ENCODE peak calls at places on chromosomes 1 and 21, in ten cellular contexts. A is tibial nerve; T is Karpas-422; Q is aorta; W is small intestine; K is tibial artery; P is stomach; U is CD8-positive, alpha-beta T cell; C is right lobe of liver; R is naive thymus-derived CD4-positive, alpha-beta T cell. O is an unnamed sample. For H3K4me1, the result is how much of the 10 kb centered on the place peaks cover.

GRCh38 chr1:246776923-246777322 is 52.7 kb downstream of the SCCPDH start:
- DNase-seq in A (no peak), T (no peak), Q (no peak), W (no peak), K (no peak), P (no peak), U (no peak), C (no peak), R (no peak), O (no peak)

GRCh38 chr1:58909162-58909560 is 125.3 kb upstream of the JUN start:
- DNase-seq in A (no peak), T (no peak), Q (no peak), W (no peak), K (no peak), P (no peak), U (no peak), C (no peak), R (no peak), O (peak)

GRCh38 chr1:66278260-66279046 is 255.5 kb upstream of the SGIP1 start:
- DNase-seq in A (no peak), T (peak), Q (no peak), W (no peak), K (no peak), P (no peak), U (no peak), C (no peak), R (no peak), O (no peak)

GRCh38 chr1:184388671-184389292 is 2.0 kb downstream of the C1orf21 start:
- DNase-seq in A (no peak), T (no peak), Q (no peak), W (no peak), K (no peak), P (no peak), U (no peak), C (no peak), R (no peak), O (no peak)

GRCh38 chr1:17013598-17014320 is 2.0 kb upstream of the ATP13A2 start:
- DNase-seq in A (peak), T (no peak), Q (no peak), W (no peak), K (peak), P (no peak), U (no peak), C (no peak), R (no peak), O (no peak)

GRCh38 chr1:6601049-6601864 is 1.4 kb downstream of the KLHL21 start:
- DNase-seq in A (peak), T (peak), Q (peak), W (peak), K (peak), P (peak), U (peak), C (peak), R (no peak), O (peak)

GRCh38 chr1:228276901-228277490 is 69.2 kb downstream of the OBSCN start:
- DNase-seq in A (no peak), T (no peak), Q (peak), W (no peak), K (peak), P (no peak), U (no peak), C (peak), R (no peak), O (no peak)

GRCh38 chr21:28742527-28742926 is 250.2 kb downstream of the LTN1 start:
- DNase-seq in A (no peak), T (no peak), Q (no peak), W (no peak), K (no peak), P (no peak), U (no peak), C (no peak), R (no peak), O (peak)

GRCh38 chr1:230633469-230633868 is 8.8 kb upstream of the COG2 start:
- DNase-seq in A (no peak), T (no peak), Q (no peak), W (no peak), K (no peak), P (no peak), U (no peak), C (no peak), R (no peak), O (no peak)

GRCh38 chr1:33096358-33097005 is 15.5 kb downstream of the AZIN2 start:
- DNase-seq in A (no peak), T (no peak), Q (no peak), W (no peak), K (no peak), P (peak), U (no peak), C (no peak), R (no peak), O (no peak)

GRCh38 chr1:7594002-7594713 is 176.9 kb upstream of the VAMP3 start:
- DNase-seq in A (no peak), T (peak), Q (peak), W (no peak), K (no peak), P (no peak), U (no peak), C (peak), R (no peak), O (no peak)

GRCh38 chr21:23542097-23542496 is 2065.2 kb downstream of the MRPL39 start:
- DNase-seq in A (no peak), T (no peak), Q (no peak), W (no peak), K (no peak), P (no peak), U (no peak), C (no peak), R (no peak), O (no peak)

GRCh38 chr1:24483441-24483840 is 19.2 kb upstream of the RCAN3 start:
- DNase-seq in A (no peak), T (no peak), Q (no peak), W (no peak), K (no peak), P (no peak), U (no peak), C (no peak), R (peak), O (no peak)

GRCh38 chr1:22916469-22916817 is 56.2 kb downstream of the LACTBL1 start:
- DNase-seq in A (no peak), T (no peak), Q (no peak), W (peak), K (no peak), P (no peak), U (no peak), C (peak), R (no peak), O (no peak)

GRCh38 chr1:228274452-228275153 is 66.8 kb downstream of the OBSCN start:
- DNase-seq in A (no peak), T (no peak), Q (no peak), W (no peak), K (peak), P (no peak), U (no peak), C (peak), R (no peak), O (no peak)

GRCh38 chr1:221620437-221621384 is 121.2 kb downstream of the DUSP10 start:
- DNase-seq in A (no peak), T (no peak), Q (no peak), W (no peak), K (no peak), P (no peak), U (no peak), C (peak), R (no peak), O (peak)

DNA sequence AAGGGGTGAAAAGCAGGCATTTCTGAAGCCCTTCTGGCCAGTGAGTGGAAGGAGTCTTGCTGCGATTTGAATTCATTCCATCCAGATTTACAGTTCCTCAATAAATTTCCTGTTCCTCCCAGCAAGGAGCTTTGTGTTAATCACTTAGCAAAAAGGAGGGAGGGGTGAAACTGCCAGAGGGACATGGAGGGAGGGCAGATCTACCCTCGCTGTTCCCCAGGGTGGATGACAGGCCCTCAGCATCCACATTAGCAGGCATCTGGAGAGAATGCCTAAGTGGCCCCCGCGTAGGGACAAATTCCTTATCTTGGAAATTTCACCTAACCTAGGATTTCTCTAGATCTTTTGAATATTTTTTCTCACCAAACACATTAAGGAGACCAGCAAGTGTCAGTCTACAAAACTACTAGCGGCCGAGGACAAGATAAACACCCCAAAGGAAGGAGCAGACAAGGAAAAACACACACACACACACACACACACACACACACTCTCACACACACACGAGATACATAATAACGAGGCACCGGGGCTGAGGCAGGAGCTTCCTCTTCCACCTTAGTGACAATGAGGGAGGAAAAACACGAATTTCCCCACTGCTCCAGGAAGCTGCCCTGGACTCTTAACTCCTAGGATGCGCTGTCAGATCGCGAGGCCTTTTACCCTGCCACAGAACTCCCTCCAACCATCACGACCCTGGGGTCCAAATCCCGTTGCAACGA is 983 bp downstream of the ETV3 start:
- DNase-seq in A (no peak), T (peak), Q (no peak), W (peak), K (no peak), P (no peak), U (no peak), C (no peak), R (peak), O (peak)
- H3K27ac ChIP-seq in A (peak), T (no peak), Q (no peak), W (peak), K (peak), P (peak), U (peak), C (peak), R (peak), O (peak)

GRCh38 chr1:89873757-89874156 is 52.9 kb downstream of the LRRC8D start:
- DNase-seq in A (no peak), T (no peak), Q (no peak), W (no peak), K (no peak), P (no peak), U (no peak), C (no peak), R (no peak), O (peak)

GRCh38 chr1:89873250-89873649 is 52.4 kb downstream of the LRRC8D start:
- DNase-seq in A (no peak), T (no peak), Q (no peak), W (no peak), K (no peak), P (no peak), U (no peak), C (no peak), R (no peak), O (no peak)

GRCh38 chr1:89870998-89871397 is 50.2 kb downstream of the LRRC8D start:
- DNase-seq in A (no peak), T (no peak), Q (no peak), W (no peak), K (no peak), P (no peak), U (no peak), C (no peak), R (peak), O (no peak)

GRCh38 chr1:89871768-89872473 is 51.1 kb downstream of the LRRC8D start:
- DNase-seq in A (no peak), T (no peak), Q (no peak), W (no peak), K (no peak), P (no peak), U (no peak), C (no peak), R (no peak), O (no peak)

DNA sequence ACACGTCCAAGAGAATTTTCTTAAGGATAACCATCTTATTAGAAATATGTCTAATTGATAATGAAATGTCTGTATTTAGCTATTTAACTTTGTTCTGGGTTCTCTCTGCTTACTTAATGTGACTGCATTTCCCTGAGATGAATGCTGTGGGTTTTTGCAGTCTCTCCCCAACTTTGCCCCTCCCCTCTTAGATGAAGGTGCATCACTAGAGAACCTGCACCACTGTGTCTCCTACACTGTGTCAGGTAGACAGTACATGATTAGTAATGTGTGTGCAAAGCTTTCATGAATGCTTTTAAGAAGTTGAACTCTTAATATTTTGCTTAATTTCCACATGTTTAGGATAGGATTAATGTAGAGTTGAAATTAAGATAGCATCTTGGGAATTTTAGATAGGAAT is 51.7 kb downstream of the LRRC8D start:
- DNase-seq in A (no peak), T (no peak), Q (no peak), W (no peak), K (no peak), P (no peak), U (no peak), C (no peak), R (no peak), O (no peak)
- H3K4me3 ChIP-seq in A (no peak), T (no peak), Q (no peak), W (no peak), K (no peak), P (no peak), U (no peak), C (no peak), R (no peak), O (no peak)

GRCh38 chr1:27542463-27543273 is 52.7 kb upstream of the WASF2 start:
- DNase-seq in A (no peak), T (no peak), Q (no peak), W (peak), K (peak), P (peak), U (no peak), C (no peak), R (no peak), O (peak)
- H3K4me1 ChIP-seq in A (under half), T (under half), Q (under half), W (under half), K (half or more), P (half or more), U (under half), C (under half), R (under half), O (half or more)

DNA sequence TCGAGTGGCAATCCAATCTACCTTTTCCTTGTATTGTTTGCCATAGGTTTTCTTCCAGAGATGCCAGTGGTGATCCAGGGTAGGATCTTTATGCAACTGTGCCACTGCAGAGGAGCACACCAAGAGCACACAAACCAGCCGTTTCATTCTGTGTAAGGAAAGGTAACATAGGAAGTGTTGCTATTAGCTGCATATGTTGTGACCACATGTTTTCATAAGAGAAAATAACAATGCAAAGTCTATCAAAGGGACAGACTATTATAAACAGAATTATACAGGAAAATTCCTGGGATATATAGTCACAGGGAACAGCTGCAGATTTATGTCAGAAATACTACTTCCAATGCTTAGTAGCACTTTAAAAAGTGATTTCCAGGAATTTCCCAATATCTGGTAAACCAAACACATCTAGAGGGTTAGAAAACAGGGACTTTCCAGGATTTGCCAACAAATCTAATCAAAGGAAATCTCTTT is 924 bp downstream of the CTSS start:
- DNase-seq in A (no peak), T (peak), Q (no peak), W (peak), K (no peak), P (no peak), U (no peak), C (no peak), R (no peak), O (peak)
- H3K27ac ChIP-seq in A (peak), T (peak), Q (no peak), W (peak), K (no peak), P (peak), U (peak), C (peak), R (peak), O (no peak)

GRCh38 chr1:85830837-85831236 is 122.6 kb upstream of the ZNHIT6 start:
- DNase-seq in A (no peak), T (no peak), Q (no peak), W (no peak), K (no peak), P (no peak), U (no peak), C (no peak), R (no peak), O (no peak)
- H3K4me3 ChIP-seq in A (no peak), T (no peak), Q (no peak), W (no peak), K (no peak), P (no peak), U (no peak), C (no peak), R (no peak), O (no peak)

GRCh38 chr1:107802654-107803053 is 162.3 kb downstream of the VAV3 start:
- DNase-seq in A (no peak), T (no peak), Q (no peak), W (no peak), K (no peak), P (no peak), U (no peak), C (no peak), R (no peak), O (no peak)
- H3K4me1 ChIP-seq in A (under half), T (under half), Q (under half), W (under half), K (under half), P (under half), U (under half), C (under half), R (under half), O (under half)

GRCh38 chr1:93488222-93488621 is 40.3 kb downstream of the FNBP1L start:
- DNase-seq in A (no peak), T (no peak), Q (no peak), W (no peak), K (no peak), P (no peak), U (no peak), C (no peak), R (no peak), O (no peak)

GRCh38 chr1:93495911-93496310 is 48.0 kb downstream of the FNBP1L start:
- DNase-seq in A (no peak), T (no peak), Q (no peak), W (no peak), K (no peak), P (no peak), U (no peak), C (no peak), R (no peak), O (no peak)

GRCh38 chr1:93489756-93490155 is 41.8 kb downstream of the FNBP1L start:
- DNase-seq in A (no peak), T (no peak), Q (no peak), W (no peak), K (no peak), P (no peak), U (no peak), C (no peak), R (no peak), O (peak)

DNA sequence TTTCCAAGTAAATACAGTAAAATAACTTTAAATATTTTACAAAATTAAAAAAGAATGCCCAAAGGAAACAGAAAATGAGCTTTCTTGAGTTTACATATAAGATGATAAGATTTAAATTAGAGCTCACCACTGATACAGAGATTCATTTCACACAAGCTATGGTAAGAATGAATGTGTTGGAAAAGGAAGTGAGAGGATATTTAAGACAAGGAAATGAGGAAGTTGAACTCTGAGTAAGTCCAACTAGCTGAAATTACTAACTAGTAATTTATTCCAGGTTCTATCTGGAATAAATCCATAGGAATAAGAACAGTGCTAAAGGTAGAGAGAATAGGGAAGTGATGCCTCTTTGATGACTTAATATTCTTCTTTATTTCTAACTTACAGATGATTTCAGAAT is 42.4 kb downstream of the FNBP1L start:
- DNase-seq in A (no peak), T (no peak), Q (no peak), W (peak), K (no peak), P (no peak), U (no peak), C (no peak), R (no peak), O (peak)
- H3K27ac ChIP-seq in A (no peak), T (no peak), Q (no peak), W (no peak), K (no peak), P (no peak), U (no peak), C (no peak), R (no peak), O (no peak)